ENCODE peak calls at places on chromosomes 5 and 9, in seven cellular contexts. U is GM18507; D is T-helper 2 cell; L is GM23248; O is stimulated activated naive B cell treated with anti-CD40 and anti-IgM and Interleukin-4, amounts not matched to agents 10 μg/mL and 1 μg/mL and 100 μg/mL, for 72 hours; I is activated T-cell treated with anti-CD3 and anti-CD28 coated beads for 1 hour; J is cardiac septum. S is an unnamed sample.

GRCh38 chr5:111299831-111300432 is 75.7 kb downstream of the CAMK4 start:
- DNase-seq in U (no peak), D (no peak), L (no peak), O (no peak), I (no peak), J (no peak), S (no peak)

GRCh38 chr5:135450328-135450727 is 1.8 kb downstream of the TIFAB start:
- DNase-seq in U (no peak), D (no peak), L (no peak), O (no peak), I (no peak), J (no peak), S (no peak)

GRCh38 chr9:99130069-99130468 is 25.2 kb downstream of the TGFBR1 start:
- DNase-seq in U (peak), D (no peak), L (no peak), O (peak), I (no peak), J (no peak), S (no peak)

GRCh38 chr5:37717613-37718431 is 122.0 kb downstream of the GDNF start:
- DNase-seq in U (no peak), D (no peak), L (peak), O (no peak), I (no peak), J (no peak), S (no peak)

GRCh38 chr5:81786509-81786908 is 35.6 kb upstream of the SSBP2 start:
- DNase-seq in U (no peak), D (no peak), L (no peak), O (no peak), I (no peak), J (no peak), S (no peak)

GRCh38 chr9:130884542-130885421 is 11.8 kb downstream of the QRFP start:
- DNase-seq in U (no peak), D (no peak), L (no peak), O (no peak), I (no peak), J (no peak), S (no peak)

GRCh38 chr5:39340486-39340885 is 23.8 kb downstream of the C9 start:
- DNase-seq in U (no peak), D (no peak), L (peak), O (no peak), I (no peak), J (no peak), S (no peak)

GRCh38 chr5:31131381-31131811 is 62.1 kb upstream of the CDH6 start:
- DNase-seq in U (no peak), D (no peak), L (no peak), O (no peak), I (no peak), J (no peak), S (no peak)

GRCh38 chr5:1926071-1926440 is 43.3 kb upstream of the IRX4 start:
- DNase-seq in U (no peak), D (no peak), L (no peak), O (no peak), I (no peak), J (peak), S (no peak)

GRCh38 chr5:98827161-98827560 is 53.7 kb downstream of the RGMB start:
- DNase-seq in U (no peak), D (peak), L (peak), O (no peak), I (no peak), J (no peak), S (no peak)

GRCh38 chr5:102855684-102856373 is 100.7 kb downstream of the PAM start:
- DNase-seq in U (no peak), D (no peak), L (peak), O (no peak), I (no peak), J (no peak), S (no peak)

GRCh38 chr5:148826082-148826971 is at the start of gene ADRB2:
- DNase-seq in U (peak), D (peak), L (peak), O (peak), I (peak), J (peak), S (peak)

GRCh38 chr5:35003018-35003957 is 44.5 kb downstream of the AGXT2 start:
- DNase-seq in U (peak), D (peak), L (peak), O (peak), I (peak), J (no peak), S (peak)

GRCh38 chr9:4292781-4293180 is 7.1 kb downstream of the GLIS3 start:
- DNase-seq in U (no peak), D (no peak), L (peak), O (no peak), I (no peak), J (no peak), S (no peak)

GRCh38 chr9:122125891-122126331 is 32.8 kb upstream of the TTLL11 start:
- DNase-seq in U (no peak), D (no peak), L (peak), O (no peak), I (no peak), J (no peak), S (no peak)

GRCh38 chr9:114196924-114197570 is 41.7 kb downstream of the COL27A1 start:
- DNase-seq in U (no peak), D (no peak), L (no peak), O (no peak), I (no peak), J (no peak), S (no peak)

GRCh38 chr5:33834334-33834733 is 57.5 kb downstream of the ADAMTS12 start:
- DNase-seq in U (no peak), D (no peak), L (no peak), O (no peak), I (no peak), J (no peak), S (no peak)

GRCh38 chr9:86947146-86948081 is at the start of gene GAS1:
- DNase-seq in U (peak), D (peak), L (peak), O (peak), I (peak), J (peak), S (peak)